ENCODE peak calls at places on chromosomes 2 and 18, in eight cellular contexts. V is Caki2; K is hypothalamus; C is iPS-NIHi11; H is stimulated activated naive CD8-positive, alpha-beta T cell treated with anti-CD3 and anti-CD28 coated beads, Interleukin-15, Interleukin-2, amounts not matched to agents 100 U/mL and 50 U/mL, for 24 hours; D is NCI-H526 treated with DMSO at 0.1 percent for 48 hours; N is activated naive CD8-positive, alpha-beta T cell treated with anti-CD3 and anti-CD28 coated beads, Interleukin-2, amount 50 U/mL, for 24 hours; B is GM12892. M is an unnamed sample.

GRCh38 chr2:205811387-205811786 is 129.1 kb downstream of the NRP2 start:
- DNase-seq in N (no peak), C (no peak), B (no peak), V (no peak), K (no peak), H (no peak), D (no peak), M (no peak)

GRCh38 chr2:172496096-172496709 is 59.7 kb upstream of the PDK1 start:
- DNase-seq in N (no peak), H (no peak), D (no peak), K (no peak), V (no peak), C (no peak), B (no peak), M (no peak)

GRCh38 chr2:130920417-130921030 is 83.8 kb downstream of the ARHGEF4 start:
- DNase-seq in B (no peak), K (no peak), V (peak; percentile 45), C (peak; percentile 89), N (peak; percentile 68), H (peak; percentile 71), D (peak; percentile 60), M (peak; percentile 83)

GRCh38 chr2:100262043-100262442 is 60.3 kb downstream of the LONRF2 start:
- DNase-seq in N (no peak), V (no peak), D (no peak), B (no peak), C (no peak), K (no peak), H (no peak), M (no peak)

GRCh38 chr18:1104265-1104792 is 199.7 kb downstream of the ADCYAP1 start:
- DNase-seq in C (no peak), V (no peak), H (no peak), K (no peak), N (no peak), D (no peak), B (no peak), M (no peak)

GRCh38 chr2:237254911-237255578 is 158.9 kb downstream of the COL6A3 start:
- DNase-seq in H (no peak), B (no peak), V (peak; percentile 42), N (no peak), K (no peak), D (no peak), C (no peak), M (no peak)

GRCh38 chr2:75716406-75716805 is 5.7 kb upstream of the GCFC2 start:
- DNase-seq in D (no peak), B (no peak), H (no peak), K (no peak), N (no peak), V (no peak), C (no peak), M (no peak)

GRCh38 chr2:3159801-3160545 is 217.6 kb downstream of the EIPR1 start:
- DNase-seq in D (no peak), C (no peak), V (no peak), N (no peak), H (no peak), B (no peak), K (no peak), M (no peak)

GRCh38 chr2:65092791-65093190 is 36.6 kb downstream of the CEP68 start:
- DNase-seq in C (no peak), K (no peak), H (no peak), V (peak; percentile 22), D (no peak), N (no peak), B (no peak), M (no peak)

GRCh38 chr2:85053802-85054201 is 79.4 kb upstream of the TCF7L1 start:
- DNase-seq in N (no peak), V (peak; percentile 79), H (no peak), C (no peak), K (no peak), D (no peak), B (no peak), M (no peak)

GRCh38 chr2:143939976-143940375 is 579.9 kb downstream of the ZEB2 start:
- DNase-seq in C (no peak), D (no peak), K (no peak), H (no peak), V (no peak), N (no peak), B (no peak), M (no peak)

GRCh38 chr2:159996792-159997546 is 65.4 kb downstream of the PLA2R1 start:
- DNase-seq in H (no peak), C (no peak), B (no peak), D (no peak), N (no peak), K (no peak), V (no peak), M (no peak)

GRCh38 chr18:32930695-32931301 is 158.0 kb upstream of the KLHL14 start:
- DNase-seq in B (peak; percentile 13), H (no peak), N (no peak), V (no peak), C (peak; percentile 45), D (peak; percentile 15), K (no peak), M (no peak)

GRCh38 chr2:219747637-219748036 is 120.2 kb downstream of the SLC4A3 start:
- DNase-seq in C (no peak), H (no peak), B (no peak), N (no peak), V (no peak), D (no peak), K (no peak), M (no peak)

GRCh38 chr2:3362686-3363085 is 14.9 kb downstream of the EIPR1 start:
- DNase-seq in H (no peak), V (no peak), B (no peak), N (no peak), K (no peak), C (no peak), D (no peak), M (no peak)

GRCh38 chr18:48003426-48004349 is 73.2 kb upstream of the SMAD2 start:
- DNase-seq in K (no peak), C (no peak), D (no peak), B (no peak), V (peak; percentile 65), N (no peak), H (no peak), M (no peak)

GRCh38 chr2:22991844-22992243 is 393.1 kb upstream of the KLHL29 start:
- DNase-seq in H (no peak), N (no peak), C (no peak), V (no peak), D (no peak), B (no peak), K (no peak), M (no peak)

GRCh38 chr2:210707900-210708299 is 151.5 kb downstream of the CPS1 start:
- DNase-seq in V (no peak), B (no peak), D (no peak), K (no peak), N (no peak), C (no peak), H (no peak), M (no peak)

GRCh38 chr2:65566617-65567016 is 134.2 kb upstream of the SPRED2 start:
- DNase-seq in C (peak; percentile 50), D (no peak), K (no peak), N (no peak), H (no peak), B (no peak), V (no peak), M (no peak)

GRCh38 chr2:172555522-172556283 is at the start of gene PDK1:
- DNase-seq in C (peak; percentile 94), D (peak; percentile 84), B (peak; percentile 74), K (peak; percentile 40), H (peak; percentile 94), N (peak; percentile 93), V (peak; percentile 99), M (peak; percentile 82)

GRCh38 chr2:45743531-45744391 is 92.3 kb downstream of the PRKCE start:
- DNase-seq in V (no peak), B (no peak), K (no peak), C (no peak), N (no peak), H (no peak), D (no peak), M (no peak)

M was measured in 8988T.